ENCODE peak calls at places on chromosomes 16 and 17, in nine cellular contexts. One of them, this sample, is unnamed.

GRCh38 chr16:79698341-79698753 is 97.8 kb upstream of the MAF start:
- DNase-seq in psoas muscle: no peak
- DNase-seq in IMR-90: peak
- DNase-seq in foreskin fibroblast: peak
- DNase-seq in dorsolateral prefrontal cortex: no peak
- DNase-seq in lower lobe of right lung: no peak
- DNase-seq in mammary epithelial cell: no peak
- DNase-seq in AG09319: peak
- DNase-seq in tibial nerve: no peak
- DNase-seq in this sample: peak

GRCh38 chr16:71526111-71526998 is at the start of gene CHST4:
- DNase-seq in AG09319: peak
- DNase-seq in mammary epithelial cell: peak
- DNase-seq in dorsolateral prefrontal cortex: no peak
- DNase-seq in lower lobe of right lung: no peak
- DNase-seq in foreskin fibroblast: peak
- DNase-seq in psoas muscle: no peak
- DNase-seq in tibial nerve: no peak
- DNase-seq in IMR-90: peak
- DNase-seq in this sample: no peak

GRCh38 chr16:11595908-11596504 is 9.3 kb upstream of the LITAF start:
- DNase-seq in IMR-90: no peak
- DNase-seq in tibial nerve: no peak
- DNase-seq in AG09319: no peak
- DNase-seq in foreskin fibroblast: no peak
- DNase-seq in lower lobe of right lung: peak
- DNase-seq in psoas muscle: peak
- DNase-seq in dorsolateral prefrontal cortex: no peak
- DNase-seq in mammary epithelial cell: no peak
- DNase-seq in this sample: no peak

GRCh38 chr17:38734235-38734633 is 4.1 kb downstream of the CISD3 start:
- DNase-seq in IMR-90: no peak
- DNase-seq in dorsolateral prefrontal cortex: no peak
- DNase-seq in tibial nerve: no peak
- DNase-seq in AG09319: no peak
- DNase-seq in foreskin fibroblast: no peak
- DNase-seq in psoas muscle: peak
- DNase-seq in mammary epithelial cell: no peak
- DNase-seq in lower lobe of right lung: no peak
- DNase-seq in this sample: no peak

GRCh38 chr17:40097931-40098845 is 2.2 kb downstream of the NR1D1 start:
- DNase-seq in mammary epithelial cell: peak
- DNase-seq in tibial nerve: peak
- DNase-seq in AG09319: no peak
- DNase-seq in psoas muscle: peak
- DNase-seq in dorsolateral prefrontal cortex: no peak
- DNase-seq in IMR-90: no peak
- DNase-seq in foreskin fibroblast: peak
- DNase-seq in lower lobe of right lung: peak
- DNase-seq in this sample: peak

GRCh38 chr17:70810609-70811008 is 641.3 kb downstream of the KCNJ2 start:
- DNase-seq in tibial nerve: no peak
- DNase-seq in IMR-90: peak
- DNase-seq in psoas muscle: no peak
- DNase-seq in lower lobe of right lung: no peak
- DNase-seq in mammary epithelial cell: no peak
- DNase-seq in AG09319: peak
- DNase-seq in foreskin fibroblast: peak
- DNase-seq in dorsolateral prefrontal cortex: no peak
- DNase-seq in this sample: no peak

GRCh38 chr17:77821114-77821513 is 137.4 kb upstream of the TNRC6C start:
- DNase-seq in foreskin fibroblast: no peak
- DNase-seq in lower lobe of right lung: peak
- DNase-seq in dorsolateral prefrontal cortex: no peak
- DNase-seq in tibial nerve: no peak
- DNase-seq in psoas muscle: peak
- DNase-seq in AG09319: no peak
- DNase-seq in IMR-90: no peak
- DNase-seq in mammary epithelial cell: no peak
- DNase-seq in this sample: no peak

GRCh38 chr17:28524476-28525415 is 18.6 kb downstream of the FOXN1 start:
- DNase-seq in dorsolateral prefrontal cortex: no peak
- DNase-seq in mammary epithelial cell: peak
- DNase-seq in foreskin fibroblast: peak
- DNase-seq in lower lobe of right lung: peak
- DNase-seq in tibial nerve: no peak
- DNase-seq in IMR-90: peak
- DNase-seq in psoas muscle: no peak
- DNase-seq in AG09319: peak
- DNase-seq in this sample: no peak

DNA sequence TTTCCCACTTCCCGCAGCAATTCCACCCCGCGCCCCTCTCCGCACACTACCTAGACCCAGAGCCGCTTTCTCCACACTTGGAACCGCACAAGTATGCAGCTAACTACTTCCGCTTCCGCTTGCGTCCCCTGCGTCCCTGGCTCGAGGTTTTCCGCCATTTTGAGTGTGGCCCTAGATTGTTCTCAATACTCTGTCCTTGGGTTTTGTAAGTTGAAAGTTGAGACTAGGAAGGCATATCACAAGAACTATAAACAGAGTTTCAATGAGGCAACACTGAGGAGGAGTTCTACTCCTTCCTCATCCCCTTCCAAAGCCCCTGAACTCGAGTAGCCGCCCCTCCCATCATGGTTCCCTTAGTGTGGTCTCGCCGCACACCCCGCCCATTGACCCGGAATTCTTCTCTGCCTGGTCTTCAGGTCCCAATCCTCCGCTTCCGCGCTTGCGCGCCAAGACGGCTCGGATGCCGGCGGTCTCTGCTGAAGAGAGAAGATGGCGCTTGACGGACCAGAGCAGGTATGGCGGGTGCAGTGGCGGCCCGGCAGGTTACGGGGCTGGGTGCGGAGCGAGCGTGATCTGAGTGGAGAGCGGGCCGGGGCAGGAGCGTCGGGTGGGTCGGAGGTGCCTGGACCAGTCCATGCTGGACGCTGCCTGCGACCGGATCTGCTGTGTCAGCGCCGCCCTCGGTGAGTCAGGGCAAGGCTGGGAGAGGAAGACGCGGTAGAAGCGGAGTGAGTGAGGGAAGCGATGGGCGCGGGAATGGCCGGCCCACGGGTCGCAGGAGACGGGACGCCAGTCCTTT is at the start of the genes FTSJ3 and PSMC5:
- DNase-seq in IMR-90: peak
- DNase-seq in AG09319: peak
- DNase-seq in tibial nerve: peak
- DNase-seq in psoas muscle: peak
- DNase-seq in mammary epithelial cell: peak
- DNase-seq in foreskin fibroblast: peak
- DNase-seq in dorsolateral prefrontal cortex: peak
- DNase-seq in lower lobe of right lung: peak
- DNase-seq in this sample: peak
- TF ChIP-seq CTCF in IMR-90: peak
- TF ChIP-seq CTCF in AG09319: peak
- TF ChIP-seq CTCF in tibial nerve: peak
- TF ChIP-seq CTCF in psoas muscle: peak
- TF ChIP-seq CTCF in mammary epithelial cell: peak
- TF ChIP-seq CTCF in foreskin fibroblast: peak
- TF ChIP-seq CTCF in dorsolateral prefrontal cortex: peak
- TF ChIP-seq CTCF in lower lobe of right lung: peak
- TF ChIP-seq CTCF in this sample: no peak

GRCh38 chr17:72388765-72389473 is 268.1 kb downstream of the SOX9 start:
- DNase-seq in psoas muscle: no peak
- DNase-seq in AG09319: no peak
- DNase-seq in lower lobe of right lung: no peak
- DNase-seq in foreskin fibroblast: peak
- DNase-seq in dorsolateral prefrontal cortex: no peak
- DNase-seq in mammary epithelial cell: peak
- DNase-seq in IMR-90: no peak
- DNase-seq in tibial nerve: no peak
- DNase-seq in this sample: no peak
- TF ChIP-seq CTCF in psoas muscle: no peak
- TF ChIP-seq CTCF in AG09319: no peak
- TF ChIP-seq CTCF in lower lobe of right lung: no peak
- TF ChIP-seq CTCF in foreskin fibroblast: peak
- TF ChIP-seq CTCF in dorsolateral prefrontal cortex: no peak
- TF ChIP-seq CTCF in mammary epithelial cell: peak
- TF ChIP-seq CTCF in IMR-90: peak
- TF ChIP-seq CTCF in tibial nerve: no peak
- TF ChIP-seq CTCF in this sample: no peak

DNA sequence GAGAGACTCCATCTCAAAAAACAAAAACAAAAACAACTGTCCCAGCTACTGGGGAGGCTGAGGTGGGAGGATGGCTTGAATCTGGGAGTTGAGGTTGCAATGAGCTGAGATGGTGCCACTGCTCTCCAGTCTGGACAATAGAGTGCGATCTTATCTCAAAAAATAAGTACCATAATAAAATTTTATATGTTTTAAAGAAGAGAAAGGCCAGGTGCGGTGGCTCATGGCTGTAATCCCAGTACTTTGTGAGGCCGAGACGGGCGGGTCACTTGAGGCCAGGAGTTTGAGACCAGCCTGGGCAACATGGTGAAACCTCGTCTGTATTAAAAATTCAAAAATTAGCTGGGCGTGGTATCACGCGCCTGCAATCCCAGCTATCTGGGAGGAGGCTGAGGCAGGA is 11.4 kb downstream of the RPUSD1 start:
- DNase-seq in lower lobe of right lung: no peak
- DNase-seq in AG09319: no peak
- DNase-seq in foreskin fibroblast: no peak
- DNase-seq in tibial nerve: no peak
- DNase-seq in psoas muscle: no peak
- DNase-seq in IMR-90: no peak
- DNase-seq in mammary epithelial cell: no peak
- DNase-seq in dorsolateral prefrontal cortex: no peak
- DNase-seq in this sample: no peak
- TF ChIP-seq CTCF in lower lobe of right lung: no peak
- TF ChIP-seq CTCF in AG09319: no peak
- TF ChIP-seq CTCF in foreskin fibroblast: no peak
- TF ChIP-seq CTCF in tibial nerve: no peak
- TF ChIP-seq CTCF in psoas muscle: no peak
- TF ChIP-seq CTCF in IMR-90: no peak
- TF ChIP-seq CTCF in mammary epithelial cell: no peak
- TF ChIP-seq CTCF in dorsolateral prefrontal cortex: no peak
- TF ChIP-seq CTCF in this sample: no peak

GRCh38 chr16:29842732-29843346 is 20.2 kb downstream of the CDIPT start:
- DNase-seq in psoas muscle: no peak
- DNase-seq in dorsolateral prefrontal cortex: no peak
- DNase-seq in lower lobe of right lung: no peak
- DNase-seq in IMR-90: no peak
- DNase-seq in AG09319: no peak
- DNase-seq in tibial nerve: no peak
- DNase-seq in mammary epithelial cell: no peak
- DNase-seq in foreskin fibroblast: no peak
- DNase-seq in this sample: no peak
- TF ChIP-seq CTCF in psoas muscle: no peak
- TF ChIP-seq CTCF in dorsolateral prefrontal cortex: no peak
- TF ChIP-seq CTCF in lower lobe of right lung: no peak
- TF ChIP-seq CTCF in IMR-90: no peak
- TF ChIP-seq CTCF in AG09319: no peak
- TF ChIP-seq CTCF in tibial nerve: no peak
- TF ChIP-seq CTCF in mammary epithelial cell: peak
- TF ChIP-seq CTCF in foreskin fibroblast: no peak
- TF ChIP-seq CTCF in this sample: no peak

DNA sequence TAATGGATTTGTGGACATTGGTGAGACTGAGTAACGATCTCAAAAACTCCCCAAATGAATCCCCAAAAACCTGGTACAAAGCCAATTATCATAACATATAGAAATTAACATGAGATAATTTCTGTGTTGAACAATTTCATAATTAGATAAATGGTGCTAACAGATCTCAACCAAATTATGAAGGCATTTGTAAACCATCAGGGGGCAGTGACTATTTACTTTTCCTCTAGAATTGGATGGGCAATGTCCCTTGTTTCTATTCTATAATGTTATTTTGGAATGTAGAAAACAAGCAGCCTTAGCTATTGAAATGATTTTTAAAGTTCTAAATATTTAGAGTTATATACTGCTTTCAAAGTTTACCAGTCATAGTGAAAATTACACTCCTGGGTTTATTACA is 57.8 kb downstream of the MYH10 start:
- DNase-seq in psoas muscle: no peak
- DNase-seq in mammary epithelial cell: no peak
- DNase-seq in dorsolateral prefrontal cortex: no peak
- DNase-seq in AG09319: no peak
- DNase-seq in tibial nerve: no peak
- DNase-seq in lower lobe of right lung: no peak
- DNase-seq in foreskin fibroblast: no peak
- DNase-seq in IMR-90: no peak
- DNase-seq in this sample: no peak
- TF ChIP-seq CTCF in psoas muscle: peak
- TF ChIP-seq CTCF in mammary epithelial cell: peak
- TF ChIP-seq CTCF in dorsolateral prefrontal cortex: peak
- TF ChIP-seq CTCF in AG09319: peak
- TF ChIP-seq CTCF in tibial nerve: no peak
- TF ChIP-seq CTCF in lower lobe of right lung: no peak
- TF ChIP-seq CTCF in foreskin fibroblast: no peak
- TF ChIP-seq CTCF in IMR-90: peak
- TF ChIP-seq CTCF in this sample: no peak

GRCh38 chr16:78659216-78659615 is 559.8 kb downstream of the WWOX start:
- DNase-seq in foreskin fibroblast: no peak
- DNase-seq in tibial nerve: no peak
- DNase-seq in psoas muscle: no peak
- DNase-seq in IMR-90: no peak
- DNase-seq in mammary epithelial cell: no peak
- DNase-seq in lower lobe of right lung: no peak
- DNase-seq in dorsolateral prefrontal cortex: no peak
- DNase-seq in AG09319: no peak
- DNase-seq in this sample: no peak

GRCh38 chr16:78659668-78660217 is 560.3 kb downstream of the WWOX start:
- DNase-seq in lower lobe of right lung: no peak
- DNase-seq in mammary epithelial cell: no peak
- DNase-seq in AG09319: no peak
- DNase-seq in IMR-90: no peak
- DNase-seq in tibial nerve: no peak
- DNase-seq in dorsolateral prefrontal cortex: no peak
- DNase-seq in psoas muscle: no peak
- DNase-seq in foreskin fibroblast: no peak
- DNase-seq in this sample: no peak

GRCh38 chr16:78654929-78655328 is 555.5 kb downstream of the WWOX start:
- DNase-seq in psoas muscle: no peak
- DNase-seq in lower lobe of right lung: no peak
- DNase-seq in foreskin fibroblast: no peak
- DNase-seq in dorsolateral prefrontal cortex: no peak
- DNase-seq in IMR-90: no peak
- DNase-seq in tibial nerve: no peak
- DNase-seq in mammary epithelial cell: no peak
- DNase-seq in AG09319: no peak
- DNase-seq in this sample: no peak

GRCh38 chr16:78655481-78656114 is 556.1 kb downstream of the WWOX start:
- DNase-seq in IMR-90: no peak
- DNase-seq in AG09319: no peak
- DNase-seq in psoas muscle: no peak
- DNase-seq in dorsolateral prefrontal cortex: no peak
- DNase-seq in mammary epithelial cell: no peak
- DNase-seq in foreskin fibroblast: no peak
- DNase-seq in lower lobe of right lung: no peak
- DNase-seq in tibial nerve: no peak
- DNase-seq in this sample: no peak

GRCh38 chr16:78656887-78657286 is 557.4 kb downstream of the WWOX start:
- DNase-seq in foreskin fibroblast: no peak
- DNase-seq in psoas muscle: no peak
- DNase-seq in IMR-90: no peak
- DNase-seq in dorsolateral prefrontal cortex: no peak
- DNase-seq in lower lobe of right lung: no peak
- DNase-seq in tibial nerve: no peak
- DNase-seq in mammary epithelial cell: no peak
- DNase-seq in AG09319: no peak
- DNase-seq in this sample: no peak
- TF ChIP-seq CTCF in foreskin fibroblast: no peak
- TF ChIP-seq CTCF in psoas muscle: no peak
- TF ChIP-seq CTCF in IMR-90: no peak
- TF ChIP-seq CTCF in dorsolateral prefrontal cortex: no peak
- TF ChIP-seq CTCF in lower lobe of right lung: no peak
- TF ChIP-seq CTCF in tibial nerve: no peak
- TF ChIP-seq CTCF in mammary epithelial cell: no peak
- TF ChIP-seq CTCF in AG09319: no peak
- TF ChIP-seq CTCF in this sample: no peak

This sample was measured in right atrium auricular region.